ENCODE peak calls at places on chromosomes 3 and 15, in ten cellular contexts. Q is putamen, N is RPMI8226, T is amniotic epithelial cell, C is NCI-H2227 treated with DMSO at 0.1 percent for 48 hours, D is NCI-H526, A is NCI-H2029, I is fibroblast of the aortic adventitia, Y is GM18507, G is NCI-H774. H is an unnamed sample.

GRCh38 chr3:72343078-72343477 is 505.2 kb downstream of the SHQ1 start:
- DNase-seq in T (no peak), Q (no peak), N (no peak), I (peak), A (no peak), C (no peak), D (no peak), G (no peak), Y (no peak), H (no peak)

GRCh38 chr3:37639922-37640321 is 221.8 kb upstream of the CTDSPL start:
- DNase-seq in T (no peak), N (no peak), Y (no peak), G (no peak), D (no peak), Q (no peak), C (no peak), I (no peak), A (no peak), H (no peak)

GRCh38 chr15:24857094-24857437 is 97.7 kb upstream of the SNRPN start:
- DNase-seq in I (no peak), T (no peak), D (no peak), N (no peak), Y (no peak), A (peak), Q (no peak), C (no peak), G (no peak), H (peak)

GRCh38 chr3:184491011-184491576 is 70.5 kb upstream of the EPHB3 start:
- DNase-seq in Q (no peak), I (no peak), D (no peak), C (no peak), G (peak), A (no peak), Y (no peak), N (no peak), T (peak), H (no peak)

GRCh38 chr3:14740983-14741382 is 66.0 kb downstream of the C3orf20 start:
- DNase-seq in T (no peak), Q (no peak), N (peak), C (no peak), D (no peak), I (no peak), A (no peak), Y (no peak), G (no peak), H (no peak)

GRCh38 chr15:92074646-92075045 is 221.1 kb downstream of the SLCO3A1 start:
- DNase-seq in N (peak), Q (no peak), Y (no peak), D (no peak), T (no peak), I (peak), A (no peak), C (no peak), G (no peak), H (peak)

GRCh38 chr3:100128565-100128964 is 14.3 kb upstream of the FILIP1L start:
- DNase-seq in A (no peak), Y (no peak), T (no peak), D (no peak), G (no peak), C (no peak), N (no peak), Q (no peak), I (no peak), H (no peak)

GRCh38 chr3:4418156-4418555 is 48.9 kb downstream of the SUMF1 start:
- DNase-seq in Q (no peak), A (no peak), D (no peak), G (no peak), C (no peak), N (no peak), Y (no peak), T (no peak), I (no peak), H (no peak)

GRCh38 chr3:150826466-150827282 is 63.7 kb upstream of the SIAH2 start:
- DNase-seq in D (no peak), T (no peak), Y (no peak), N (no peak), Q (no peak), C (no peak), G (no peak), I (no peak), A (no peak), H (no peak)

GRCh38 chr3:35322070-35322469 is 317.3 kb upstream of the ARPP21 start:
- DNase-seq in N (no peak), C (no peak), D (no peak), T (no peak), Y (no peak), I (peak), Q (no peak), A (no peak), G (no peak), H (no peak)

GRCh38 chr3:41198526-41198925 is 779 bp upstream of the CTNNB1 start:
- DNase-seq in T (no peak), A (peak), D (no peak), Q (peak), I (peak), G (no peak), Y (no peak), N (peak), C (peak), H (peak)

GRCh38 chr3:13857702-13858380 is 22.0 kb downstream of the WNT7A start:
- DNase-seq in T (no peak), D (no peak), I (no peak), Y (no peak), Q (no peak), G (no peak), A (no peak), N (no peak), C (no peak), H (no peak)

GRCh38 chr3:195693428-195694216 is 27.2 kb upstream of the MUC20 start:
- DNase-seq in Q (no peak), N (no peak), Y (no peak), T (no peak), I (no peak), G (no peak), C (no peak), D (no peak), A (no peak), H (no peak)

H was measured in mesendoderm.